ENCODE peak calls at places on chromosomes 6 and 20, in nine cellular contexts. One of them, this sample, is unnamed.

GRCh38 chr6:166402582-166403277 is 20.0 kb upstream of the MPC1 start:
- DNase-seq in H1: peak; percentile 37
- DNase-seq in breast epithelium: no peak
- DNase-seq in esophagus muscularis mucosa: no peak
- DNase-seq in body of pancreas: no peak
- DNase-seq in A549: no peak
- DNase-seq in HCT116: no peak
- DNase-seq in adrenal gland: no peak
- DNase-seq in ovary: no peak
- DNase-seq in this sample: no peak

GRCh38 chr20:4434681-4435080 is 287.0 kb upstream of the PRND start:
- DNase-seq in H1: no peak
- DNase-seq in HCT116: no peak
- DNase-seq in adrenal gland: no peak
- DNase-seq in breast epithelium: no peak
- DNase-seq in esophagus muscularis mucosa: peak; percentile 55
- DNase-seq in body of pancreas: no peak
- DNase-seq in A549: no peak
- DNase-seq in ovary: no peak
- DNase-seq in this sample: no peak

GRCh38 chr6:64062960-64063683 is 427.5 kb downstream of the PHF3 start:
- DNase-seq in breast epithelium: no peak
- DNase-seq in A549: no peak
- DNase-seq in adrenal gland: no peak
- DNase-seq in ovary: no peak
- DNase-seq in body of pancreas: no peak
- DNase-seq in HCT116: no peak
- DNase-seq in esophagus muscularis mucosa: no peak
- DNase-seq in H1: no peak
- DNase-seq in this sample: no peak

GRCh38 chr6:91633374-91634184 is 1046.7 kb upstream of the MAP3K7 start:
- DNase-seq in esophagus muscularis mucosa: no peak
- DNase-seq in adrenal gland: no peak
- DNase-seq in H1: no peak
- DNase-seq in ovary: no peak
- DNase-seq in HCT116: no peak
- DNase-seq in body of pancreas: no peak
- DNase-seq in A549: no peak
- DNase-seq in breast epithelium: no peak
- DNase-seq in this sample: no peak

GRCh38 chr6:36326351-36326995 is 10.2 kb downstream of the BNIP5 start:
- DNase-seq in breast epithelium: no peak
- DNase-seq in H1: no peak
- DNase-seq in body of pancreas: no peak
- DNase-seq in HCT116: no peak
- DNase-seq in ovary: no peak
- DNase-seq in adrenal gland: no peak
- DNase-seq in A549: no peak
- DNase-seq in esophagus muscularis mucosa: no peak
- DNase-seq in this sample: no peak

GRCh38 chr6:42304313-42304712 is 86.7 kb upstream of the MRPS10 start:
- DNase-seq in breast epithelium: no peak
- DNase-seq in adrenal gland: no peak
- DNase-seq in esophagus muscularis mucosa: no peak
- DNase-seq in ovary: no peak
- DNase-seq in H1: no peak
- DNase-seq in A549: no peak
- DNase-seq in body of pancreas: no peak
- DNase-seq in HCT116: no peak
- DNase-seq in this sample: no peak

GRCh38 chr6:15477746-15478145 is 185.1 kb downstream of the DTNBP1 start:
- DNase-seq in H1: no peak
- DNase-seq in esophagus muscularis mucosa: no peak
- DNase-seq in breast epithelium: no peak
- DNase-seq in ovary: no peak
- DNase-seq in adrenal gland: no peak
- DNase-seq in HCT116: no peak
- DNase-seq in A549: no peak
- DNase-seq in body of pancreas: no peak
- DNase-seq in this sample: no peak

GRCh38 chr20:11844691-11845090 is 73.0 kb upstream of the BTBD3 start:
- DNase-seq in A549: no peak
- DNase-seq in esophagus muscularis mucosa: no peak
- DNase-seq in adrenal gland: no peak
- DNase-seq in body of pancreas: no peak
- DNase-seq in ovary: no peak
- DNase-seq in H1: no peak
- DNase-seq in HCT116: no peak
- DNase-seq in breast epithelium: no peak
- DNase-seq in this sample: no peak

GRCh38 chr20:20366896-20367680 is 816 bp upstream of the INSM1 start:
- DNase-seq in HCT116: no peak
- DNase-seq in esophagus muscularis mucosa: no peak
- DNase-seq in H1: peak; percentile 84
- DNase-seq in body of pancreas: no peak
- DNase-seq in ovary: no peak
- DNase-seq in A549: no peak
- DNase-seq in adrenal gland: no peak
- DNase-seq in breast epithelium: no peak
- DNase-seq in this sample: no peak

GRCh38 chr6:89566930-89567634 is 71.5 kb downstream of the LYRM2 start:
- DNase-seq in ovary: no peak
- DNase-seq in H1: no peak
- DNase-seq in esophagus muscularis mucosa: no peak
- DNase-seq in HCT116: no peak
- DNase-seq in adrenal gland: no peak
- DNase-seq in body of pancreas: no peak
- DNase-seq in A549: no peak
- DNase-seq in breast epithelium: no peak
- DNase-seq in this sample: no peak

GRCh38 chr20:13756551-13756950 is 28.2 kb downstream of the ESF1 start:
- DNase-seq in H1: no peak
- DNase-seq in ovary: no peak
- DNase-seq in breast epithelium: no peak
- DNase-seq in HCT116: no peak
- DNase-seq in body of pancreas: no peak
- DNase-seq in esophagus muscularis mucosa: no peak
- DNase-seq in A549: no peak
- DNase-seq in adrenal gland: no peak
- DNase-seq in this sample: no peak

GRCh38 chr20:47785900-47786762 is 850 bp upstream of the SULF2 start:
- DNase-seq in adrenal gland: peak; percentile 63
- DNase-seq in H1: peak; percentile 75
- DNase-seq in body of pancreas: peak; percentile 59
- DNase-seq in breast epithelium: peak; percentile 54
- DNase-seq in esophagus muscularis mucosa: peak; percentile 93
- DNase-seq in A549: peak; percentile 80
- DNase-seq in ovary: peak; percentile 84
- DNase-seq in HCT116: peak; percentile 64
- DNase-seq in this sample: peak; percentile 87

GRCh38 chr20:24098886-24099285 is 110.3 kb upstream of the GGTLC1 start:
- DNase-seq in ovary: peak; percentile 28
- DNase-seq in esophagus muscularis mucosa: no peak
- DNase-seq in HCT116: no peak
- DNase-seq in breast epithelium: no peak
- DNase-seq in A549: no peak
- DNase-seq in H1: no peak
- DNase-seq in adrenal gland: no peak
- DNase-seq in body of pancreas: no peak
- DNase-seq in this sample: no peak

GRCh38 chr6:24663198-24663597 is 3.5 kb downstream of the TDP2 start:
- DNase-seq in HCT116: no peak
- DNase-seq in H1: no peak
- DNase-seq in adrenal gland: no peak
- DNase-seq in esophagus muscularis mucosa: no peak
- DNase-seq in breast epithelium: no peak
- DNase-seq in ovary: no peak
- DNase-seq in body of pancreas: no peak
- DNase-seq in A549: no peak
- DNase-seq in this sample: no peak

GRCh38 chr6:24664049-24664987 is 2.4 kb downstream of the TDP2 start:
- DNase-seq in breast epithelium: no peak
- DNase-seq in HCT116: no peak
- DNase-seq in H1: no peak
- DNase-seq in adrenal gland: no peak
- DNase-seq in ovary: no peak
- DNase-seq in esophagus muscularis mucosa: no peak
- DNase-seq in body of pancreas: no peak
- DNase-seq in A549: no peak
- DNase-seq in this sample: no peak

GRCh38 chr6:24659547-24659946 is 7.2 kb downstream of the TDP2 start:
- DNase-seq in ovary: no peak
- DNase-seq in esophagus muscularis mucosa: no peak
- DNase-seq in H1: no peak
- DNase-seq in breast epithelium: no peak
- DNase-seq in HCT116: no peak
- DNase-seq in A549: no peak
- DNase-seq in body of pancreas: no peak
- DNase-seq in adrenal gland: no peak
- DNase-seq in this sample: no peak

GRCh38 chr6:24660100-24660499 is 6.6 kb downstream of the TDP2 start:
- DNase-seq in esophagus muscularis mucosa: no peak
- DNase-seq in HCT116: no peak
- DNase-seq in ovary: no peak
- DNase-seq in body of pancreas: no peak
- DNase-seq in H1: no peak
- DNase-seq in breast epithelium: no peak
- DNase-seq in adrenal gland: no peak
- DNase-seq in A549: no peak
- DNase-seq in this sample: no peak

GRCh38 chr6:24662206-24662605 is 4.5 kb downstream of the TDP2 start:
- DNase-seq in ovary: no peak
- DNase-seq in body of pancreas: no peak
- DNase-seq in H1: no peak
- DNase-seq in HCT116: no peak
- DNase-seq in adrenal gland: no peak
- DNase-seq in esophagus muscularis mucosa: no peak
- DNase-seq in breast epithelium: no peak
- DNase-seq in A549: no peak
- DNase-seq in this sample: no peak
- TF ChIP-seq POLR2A in ovary: no peak
- TF ChIP-seq POLR2A in body of pancreas: no peak
- TF ChIP-seq POLR2A in H1: no peak
- TF ChIP-seq POLR2A in HCT116: no peak
- TF ChIP-seq POLR2A in adrenal gland: no peak
- TF ChIP-seq POLR2A in esophagus muscularis mucosa: no peak
- TF ChIP-seq POLR2A in breast epithelium: no peak
- TF ChIP-seq POLR2A in A549: no peak
- TF ChIP-seq POLR2A in this sample: no peak

GRCh38 chr6:52566853-52567279 is 10.0 kb downstream of the TRAM2 start:
- DNase-seq in H1: no peak
- DNase-seq in HCT116: no peak
- DNase-seq in body of pancreas: no peak
- DNase-seq in esophagus muscularis mucosa: no peak
- DNase-seq in breast epithelium: no peak
- DNase-seq in adrenal gland: no peak
- DNase-seq in A549: peak; percentile 5
- DNase-seq in ovary: no peak
- DNase-seq in this sample: no peak
- H3K4me1 ChIP-seq in H1: peaks cover 4% of the 10 kb centered on the region
- H3K4me1 ChIP-seq in HCT116: no peaks in the 10 kb centered on the region
- H3K4me1 ChIP-seq in body of pancreas: peaks cover 6% of the 10 kb centered on the region
- H3K4me1 ChIP-seq in esophagus muscularis mucosa: peaks cover 77% of the 10 kb centered on the region
- H3K4me1 ChIP-seq in breast epithelium: no peaks in the 10 kb centered on the region
- H3K4me1 ChIP-seq in adrenal gland: no peaks in the 10 kb centered on the region
- H3K4me1 ChIP-seq in A549: peaks cover 54% of the 10 kb centered on the region
- H3K4me1 ChIP-seq in ovary: peaks cover 23% of the 10 kb centered on the region
- H3K4me1 ChIP-seq in this sample: peaks cover 85% of the 10 kb centered on the region

GRCh38 chr6:44059359-44060342 is 67.6 kb downstream of the MRPL14 start:
- DNase-seq in body of pancreas: no peak
- DNase-seq in HCT116: no peak
- DNase-seq in A549: no peak
- DNase-seq in H1: no peak
- DNase-seq in adrenal gland: no peak
- DNase-seq in ovary: no peak
- DNase-seq in breast epithelium: peak; percentile 60
- DNase-seq in esophagus muscularis mucosa: no peak
- DNase-seq in this sample: no peak
- TF ChIP-seq POLR2A in body of pancreas: no peak
- TF ChIP-seq POLR2A in HCT116: no peak
- TF ChIP-seq POLR2A in A549: no peak
- TF ChIP-seq POLR2A in H1: no peak
- TF ChIP-seq POLR2A in adrenal gland: no peak
- TF ChIP-seq POLR2A in ovary: no peak
- TF ChIP-seq POLR2A in breast epithelium: no peak
- TF ChIP-seq POLR2A in esophagus muscularis mucosa: no peak
- TF ChIP-seq POLR2A in this sample: no peak

GRCh38 chr6:34350100-34350936 is 42.2 kb downstream of the NUDT3 start:
- DNase-seq in breast epithelium: no peak
- DNase-seq in HCT116: no peak
- DNase-seq in H1: no peak
- DNase-seq in esophagus muscularis mucosa: no peak
- DNase-seq in adrenal gland: no peak
- DNase-seq in body of pancreas: no peak
- DNase-seq in A549: no peak
- DNase-seq in ovary: no peak
- DNase-seq in this sample: no peak

GRCh38 chr6:34349226-34349625 is 43.2 kb downstream of the NUDT3 start:
- DNase-seq in esophagus muscularis mucosa: no peak
- DNase-seq in breast epithelium: no peak
- DNase-seq in adrenal gland: no peak
- DNase-seq in A549: no peak
- DNase-seq in H1: no peak
- DNase-seq in ovary: no peak
- DNase-seq in HCT116: no peak
- DNase-seq in body of pancreas: no peak
- DNase-seq in this sample: no peak

GRCh38 chr6:34350937-34351217 is 41.6 kb downstream of the NUDT3 start:
- DNase-seq in esophagus muscularis mucosa: no peak
- DNase-seq in HCT116: no peak
- DNase-seq in adrenal gland: no peak
- DNase-seq in H1: no peak
- DNase-seq in ovary: no peak
- DNase-seq in breast epithelium: no peak
- DNase-seq in body of pancreas: no peak
- DNase-seq in A549: no peak
- DNase-seq in this sample: no peak

GRCh38 chr6:34355889-34356288 is 36.6 kb downstream of the NUDT3 start:
- DNase-seq in esophagus muscularis mucosa: no peak
- DNase-seq in ovary: no peak
- DNase-seq in HCT116: no peak
- DNase-seq in A549: no peak
- DNase-seq in body of pancreas: no peak
- DNase-seq in breast epithelium: no peak
- DNase-seq in H1: no peak
- DNase-seq in adrenal gland: no peak
- DNase-seq in this sample: no peak

DNA sequence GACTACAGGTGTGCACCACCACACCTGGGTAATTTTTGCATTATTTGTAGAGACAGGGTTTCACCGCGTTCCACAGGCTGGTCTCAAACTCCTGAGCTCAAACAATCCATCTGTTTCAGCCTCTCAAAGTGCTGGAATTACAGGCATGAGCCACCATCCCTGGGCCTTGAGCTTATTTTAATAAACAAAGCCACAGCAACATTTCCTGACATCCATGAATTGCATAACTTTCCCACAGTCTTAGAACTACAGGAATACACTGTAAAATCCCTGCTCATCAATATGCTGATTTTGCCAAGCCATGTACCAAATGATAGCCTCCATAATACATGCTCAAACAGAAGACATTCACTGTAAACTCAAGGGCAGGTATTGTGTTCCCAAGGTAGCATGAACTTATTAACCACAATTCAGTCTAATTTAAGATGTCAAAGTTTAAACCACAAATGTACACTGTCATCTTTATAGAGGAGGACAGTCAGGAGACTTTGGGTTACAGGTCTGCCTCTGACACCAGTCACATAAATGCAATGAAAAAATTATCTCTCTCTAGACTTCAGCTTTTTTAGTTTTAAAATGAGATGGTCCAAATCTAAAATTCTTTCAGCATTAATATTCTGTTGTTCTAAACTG is 40.0 kb downstream of the NUDT3 start:
- DNase-seq in HCT116: no peak
- DNase-seq in body of pancreas: no peak
- DNase-seq in esophagus muscularis mucosa: no peak
- DNase-seq in ovary: no peak
- DNase-seq in A549: no peak
- DNase-seq in H1: no peak
- DNase-seq in adrenal gland: no peak
- DNase-seq in breast epithelium: no peak
- DNase-seq in this sample: no peak
- H3K4me1 ChIP-seq in HCT116: peaks cover 2% of the 10 kb centered on the region
- H3K4me1 ChIP-seq in body of pancreas: peaks cover 26% of the 10 kb centered on the region
- H3K4me1 ChIP-seq in esophagus muscularis mucosa: peaks cover 31% of the 10 kb centered on the region
- H3K4me1 ChIP-seq in ovary: peaks cover 3% of the 10 kb centered on the region
- H3K4me1 ChIP-seq in A549: no peaks in the 10 kb centered on the region
- H3K4me1 ChIP-seq in H1: no peaks in the 10 kb centered on the region
- H3K4me1 ChIP-seq in adrenal gland: peaks cover 9% of the 10 kb centered on the region
- H3K4me1 ChIP-seq in breast epithelium: no peaks in the 10 kb centered on the region
- H3K4me1 ChIP-seq in this sample: peaks cover 19% of the 10 kb centered on the region

This sample was measured in sigmoid colon.